ENCODE peak calls at places on chromosome 22, in four cellular contexts. K is naive thymus-derived CD8-positive, alpha-beta T cell; G is GM04504; W is hypothalamus. M is an unnamed sample.

GRCh38 chr22:42207918-42208317 is 62.5 kb downstream of the TCF20 start:
- DNase-seq in W (no peak), G (no peak), K (no peak), M (no peak)

GRCh38 chr22:23408321-23408720 is 171.8 kb downstream of the IGLL1 start:
- DNase-seq in K (no peak), W (no peak), G (no peak), M (no peak)

GRCh38 chr22:31295831-31296230 is 3.5 kb upstream of the PIK3IP1 start:
- DNase-seq in K (no peak), W (no peak), G (no peak), M (no peak)

GRCh38 chr22:24427500-24428164 is at the start of gene ADORA2A:
- DNase-seq in G (no peak), W (no peak), K (peak), M (no peak)

GRCh38 chr22:44127353-44127752 is 53.4 kb upstream of the PARVG start:
- DNase-seq in G (no peak), K (no peak), W (no peak), M (peak)

GRCh38 chr22:20606041-20606783 is 98.8 kb downstream of the MED15 start:
- DNase-seq in G (peak), W (no peak), K (peak), M (no peak)

GRCh38 chr22:45818130-45819085 is 146.8 kb downstream of the ATXN10 start:
- DNase-seq in W (peak), K (no peak), G (no peak), M (no peak)

GRCh38 chr22:35656284-35656752 is 8.1 kb downstream of the APOL6 start:
- DNase-seq in G (no peak), K (no peak), W (no peak), M (no peak)

GRCh38 chr22:50084570-50084969 is 656 bp downstream of the MLC1 start:
- DNase-seq in K (no peak), G (no peak), W (no peak), M (no peak)

GRCh38 chr22:45235101-45235777 is 5.5 kb downstream of the KIAA0930 start:
- DNase-seq in G (no peak), K (no peak), W (no peak), M (no peak)

GRCh38 chr22:46528121-46528610 is 9.3 kb downstream of the CELSR1 start:
- DNase-seq in K (no peak), G (no peak), W (no peak), M (no peak)

GRCh38 chr22:36227396-36227795 is 11.9 kb downstream of the APOL2 start:
- DNase-seq in W (no peak), G (no peak), K (no peak), M (no peak)

GRCh38 chr22:24845036-24845918 is 39.3 kb downstream of the SGSM1 start:
- DNase-seq in G (peak), W (no peak), K (no peak), M (peak)